ENCODE peak calls at places on chromosomes 7 and 10, in nine cellular contexts. One of them, this sample, is unnamed.

GRCh38 chr10:86222687-86223086 is 143.9 kb downstream of the GRID1 start:
- DNase-seq in cardiac muscle cell: no peak
- DNase-seq in adrenal gland: no peak
- DNase-seq in tibial nerve: no peak
- DNase-seq in HepG2: no peak
- DNase-seq in fibroblast of lung: no peak
- DNase-seq in heart right ventricle: no peak
- DNase-seq in WERI-Rb-1: no peak
- DNase-seq in A673: no peak
- DNase-seq in this sample: no peak

GRCh38 chr7:12136545-12136944 is 74.5 kb upstream of the TMEM106B start:
- DNase-seq in cardiac muscle cell: no peak
- DNase-seq in adrenal gland: no peak
- DNase-seq in tibial nerve: no peak
- DNase-seq in HepG2: no peak
- DNase-seq in fibroblast of lung: no peak
- DNase-seq in heart right ventricle: no peak
- DNase-seq in WERI-Rb-1: no peak
- DNase-seq in A673: no peak
- DNase-seq in this sample: no peak

GRCh38 chr10:5291501-5292195 is 73.1 kb upstream of the UCN3 start:
- DNase-seq in cardiac muscle cell: peak; percentile 90
- DNase-seq in adrenal gland: no peak
- DNase-seq in tibial nerve: peak; percentile 45
- DNase-seq in HepG2: peak; percentile 38
- DNase-seq in fibroblast of lung: peak; percentile 68
- DNase-seq in heart right ventricle: peak; percentile 35
- DNase-seq in WERI-Rb-1: no peak
- DNase-seq in A673: peak; percentile 96
- DNase-seq in this sample: peak; percentile 75

GRCh38 chr7:2015251-2015871 is 217.4 kb downstream of the MAD1L1 start:
- DNase-seq in cardiac muscle cell: no peak
- DNase-seq in adrenal gland: no peak
- DNase-seq in tibial nerve: no peak
- DNase-seq in HepG2: no peak
- DNase-seq in fibroblast of lung: no peak
- DNase-seq in heart right ventricle: no peak
- DNase-seq in WERI-Rb-1: no peak
- DNase-seq in A673: no peak
- DNase-seq in this sample: peak; percentile 47

GRCh38 chr7:152395115-152395514 is 40.7 kb downstream of the KMT2C start:
- DNase-seq in cardiac muscle cell: peak; percentile 48
- DNase-seq in adrenal gland: no peak
- DNase-seq in tibial nerve: no peak
- DNase-seq in HepG2: no peak
- DNase-seq in fibroblast of lung: peak; percentile 73
- DNase-seq in heart right ventricle: no peak
- DNase-seq in WERI-Rb-1: no peak
- DNase-seq in A673: no peak
- DNase-seq in this sample: peak; percentile 50

GRCh38 chr7:71739520-71740195 is 607.7 kb downstream of the GALNT17 start:
- DNase-seq in cardiac muscle cell: no peak
- DNase-seq in adrenal gland: no peak
- DNase-seq in tibial nerve: no peak
- DNase-seq in HepG2: no peak
- DNase-seq in fibroblast of lung: no peak
- DNase-seq in heart right ventricle: no peak
- DNase-seq in WERI-Rb-1: no peak
- DNase-seq in A673: no peak
- DNase-seq in this sample: no peak

GRCh38 chr10:58107506-58107905 is 160.2 kb downstream of the IPMK start:
- DNase-seq in cardiac muscle cell: peak; percentile 5
- DNase-seq in adrenal gland: no peak
- DNase-seq in tibial nerve: no peak
- DNase-seq in HepG2: no peak
- DNase-seq in fibroblast of lung: peak; percentile 94
- DNase-seq in heart right ventricle: no peak
- DNase-seq in WERI-Rb-1: no peak
- DNase-seq in A673: no peak
- DNase-seq in this sample: no peak

GRCh38 chr7:108348913-108349312 is 107.3 kb downstream of the NRCAM start:
- DNase-seq in cardiac muscle cell: peak; percentile 92
- DNase-seq in adrenal gland: no peak
- DNase-seq in tibial nerve: no peak
- DNase-seq in HepG2: no peak
- DNase-seq in fibroblast of lung: peak; percentile 84
- DNase-seq in heart right ventricle: no peak
- DNase-seq in WERI-Rb-1: no peak
- DNase-seq in A673: no peak
- DNase-seq in this sample: no peak

GRCh38 chr10:77546048-77546447 is 91.6 kb downstream of the KCNMA1 start:
- DNase-seq in cardiac muscle cell: no peak
- DNase-seq in adrenal gland: no peak
- DNase-seq in tibial nerve: no peak
- DNase-seq in HepG2: no peak
- DNase-seq in fibroblast of lung: no peak
- DNase-seq in heart right ventricle: no peak
- DNase-seq in WERI-Rb-1: no peak
- DNase-seq in A673: no peak
- DNase-seq in this sample: no peak

GRCh38 chr7:83532229-83532628 is 116.7 kb downstream of the SEMA3E start:
- DNase-seq in cardiac muscle cell: no peak
- DNase-seq in adrenal gland: no peak
- DNase-seq in tibial nerve: no peak
- DNase-seq in HepG2: no peak
- DNase-seq in fibroblast of lung: peak; percentile 64
- DNase-seq in heart right ventricle: no peak
- DNase-seq in WERI-Rb-1: no peak
- DNase-seq in A673: peak; percentile 26
- DNase-seq in this sample: no peak

GRCh38 chr10:9792181-9792580 is 1225.5 kb upstream of the CELF2 start:
- DNase-seq in cardiac muscle cell: peak; percentile 17
- DNase-seq in adrenal gland: no peak
- DNase-seq in tibial nerve: no peak
- DNase-seq in HepG2: no peak
- DNase-seq in fibroblast of lung: peak; percentile 82
- DNase-seq in heart right ventricle: no peak
- DNase-seq in WERI-Rb-1: no peak
- DNase-seq in A673: no peak
- DNase-seq in this sample: no peak

GRCh38 chr10:17713133-17713532 is 38.9 kb upstream of the TMEM236 start:
- DNase-seq in cardiac muscle cell: no peak
- DNase-seq in adrenal gland: no peak
- DNase-seq in tibial nerve: no peak
- DNase-seq in HepG2: no peak
- DNase-seq in fibroblast of lung: no peak
- DNase-seq in heart right ventricle: no peak
- DNase-seq in WERI-Rb-1: no peak
- DNase-seq in A673: no peak
- DNase-seq in this sample: no peak

GRCh38 chr10:986137-986825 is 2.0 kb upstream of the GTPBP4 start:
- DNase-seq in cardiac muscle cell: peak; percentile 51
- DNase-seq in adrenal gland: no peak
- DNase-seq in tibial nerve: no peak
- DNase-seq in HepG2: no peak
- DNase-seq in fibroblast of lung: peak; percentile 92
- DNase-seq in heart right ventricle: no peak
- DNase-seq in WERI-Rb-1: no peak
- DNase-seq in A673: no peak
- DNase-seq in this sample: peak; percentile 84

GRCh38 chr10:83533290-83533689 is 606.0 kb upstream of the GHITM start:
- DNase-seq in cardiac muscle cell: no peak
- DNase-seq in adrenal gland: no peak
- DNase-seq in tibial nerve: no peak
- DNase-seq in HepG2: no peak
- DNase-seq in fibroblast of lung: no peak
- DNase-seq in heart right ventricle: no peak
- DNase-seq in WERI-Rb-1: no peak
- DNase-seq in A673: no peak
- DNase-seq in this sample: no peak

GRCh38 chr10:79559726-79560125 is 481 bp downstream of the SFTPA2 start:
- DNase-seq in cardiac muscle cell: peak; percentile 3
- DNase-seq in adrenal gland: no peak
- DNase-seq in tibial nerve: no peak
- DNase-seq in HepG2: no peak
- DNase-seq in fibroblast of lung: peak; percentile 22
- DNase-seq in heart right ventricle: no peak
- DNase-seq in WERI-Rb-1: no peak
- DNase-seq in A673: no peak
- DNase-seq in this sample: no peak

GRCh38 chr10:126476256-126476655 is 88.0 kb upstream of the ADAM12 start:
- DNase-seq in cardiac muscle cell: no peak
- DNase-seq in adrenal gland: no peak
- DNase-seq in tibial nerve: no peak
- DNase-seq in HepG2: no peak
- DNase-seq in fibroblast of lung: no peak
- DNase-seq in heart right ventricle: peak; percentile 40
- DNase-seq in WERI-Rb-1: peak; percentile 75
- DNase-seq in A673: no peak
- DNase-seq in this sample: no peak

GRCh38 chr10:33260403-33261239 is 73.8 kb downstream of the NRP1 start:
- DNase-seq in cardiac muscle cell: no peak
- DNase-seq in adrenal gland: no peak
- DNase-seq in tibial nerve: no peak
- DNase-seq in HepG2: no peak
- DNase-seq in fibroblast of lung: peak; percentile 61
- DNase-seq in heart right ventricle: no peak
- DNase-seq in WERI-Rb-1: no peak
- DNase-seq in A673: no peak
- DNase-seq in this sample: no peak

GRCh38 chr10:86586516-86586915 is 64.9 kb upstream of the WAPL start:
- DNase-seq in cardiac muscle cell: no peak
- DNase-seq in adrenal gland: no peak
- DNase-seq in tibial nerve: no peak
- DNase-seq in HepG2: no peak
- DNase-seq in fibroblast of lung: no peak
- DNase-seq in heart right ventricle: no peak
- DNase-seq in WERI-Rb-1: no peak
- DNase-seq in A673: no peak
- DNase-seq in this sample: no peak

GRCh38 chr10:7861509-7862120 is 43.3 kb downstream of the TAF3 start:
- DNase-seq in cardiac muscle cell: no peak
- DNase-seq in adrenal gland: no peak
- DNase-seq in tibial nerve: no peak
- DNase-seq in HepG2: no peak
- DNase-seq in fibroblast of lung: no peak
- DNase-seq in heart right ventricle: no peak
- DNase-seq in WERI-Rb-1: no peak
- DNase-seq in A673: no peak
- DNase-seq in this sample: no peak

GRCh38 chr10:129495697-129496096 is 28.7 kb downstream of the MGMT start:
- DNase-seq in cardiac muscle cell: no peak
- DNase-seq in adrenal gland: no peak
- DNase-seq in tibial nerve: no peak
- DNase-seq in HepG2: no peak
- DNase-seq in fibroblast of lung: no peak
- DNase-seq in heart right ventricle: no peak
- DNase-seq in WERI-Rb-1: no peak
- DNase-seq in A673: no peak
- DNase-seq in this sample: no peak

GRCh38 chr7:11297764-11298163 is 324.1 kb downstream of the PHF14 start:
- DNase-seq in cardiac muscle cell: no peak
- DNase-seq in adrenal gland: no peak
- DNase-seq in tibial nerve: no peak
- DNase-seq in HepG2: no peak
- DNase-seq in fibroblast of lung: peak; percentile 30
- DNase-seq in heart right ventricle: no peak
- DNase-seq in WERI-Rb-1: no peak
- DNase-seq in A673: no peak
- DNase-seq in this sample: no peak

GRCh38 chr10:79166312-79166721 is 97.6 kb downstream of the ZMIZ1 start:
- DNase-seq in cardiac muscle cell: no peak
- DNase-seq in adrenal gland: no peak
- DNase-seq in tibial nerve: no peak
- DNase-seq in HepG2: no peak
- DNase-seq in fibroblast of lung: no peak
- DNase-seq in heart right ventricle: peak; percentile 60
- DNase-seq in WERI-Rb-1: no peak
- DNase-seq in A673: no peak
- DNase-seq in this sample: no peak

GRCh38 chr7:148701414-148701813 is 2.7 kb downstream of the CUL1 start:
- DNase-seq in cardiac muscle cell: peak; percentile 30
- DNase-seq in adrenal gland: no peak
- DNase-seq in tibial nerve: no peak
- DNase-seq in HepG2: no peak
- DNase-seq in fibroblast of lung: peak; percentile 45
- DNase-seq in heart right ventricle: no peak
- DNase-seq in WERI-Rb-1: no peak
- DNase-seq in A673: peak; percentile 48
- DNase-seq in this sample: no peak

GRCh38 chr7:137977173-137977572 is 24.7 kb downstream of the CREB3L2 start:
- DNase-seq in cardiac muscle cell: no peak
- DNase-seq in adrenal gland: no peak
- DNase-seq in tibial nerve: no peak
- DNase-seq in HepG2: no peak
- DNase-seq in fibroblast of lung: peak; percentile 57
- DNase-seq in heart right ventricle: no peak
- DNase-seq in WERI-Rb-1: no peak
- DNase-seq in A673: no peak
- DNase-seq in this sample: no peak
- H3K27ac ChIP-seq in cardiac muscle cell: no peak overlapping the region
- H3K27ac ChIP-seq in adrenal gland: peak overlapping the region; percentile 75
- H3K27ac ChIP-seq in tibial nerve: peak overlapping the region; percentile 92
- H3K27ac ChIP-seq in HepG2: no peak overlapping the region
- H3K27ac ChIP-seq in fibroblast of lung: peak overlapping the region; percentile 98
- H3K27ac ChIP-seq in heart right ventricle: peak overlapping the region; percentile 82
- H3K27ac ChIP-seq in WERI-Rb-1: no peak overlapping the region
- H3K27ac ChIP-seq in A673: no peak overlapping the region
- H3K27ac ChIP-seq in this sample: no peak overlapping the region

GRCh38 chr7:117530390-117530789 is 50.6 kb downstream of the CFTR start:
- DNase-seq in cardiac muscle cell: no peak
- DNase-seq in adrenal gland: no peak
- DNase-seq in tibial nerve: no peak
- DNase-seq in HepG2: no peak
- DNase-seq in fibroblast of lung: no peak
- DNase-seq in heart right ventricle: no peak
- DNase-seq in WERI-Rb-1: no peak
- DNase-seq in A673: no peak
- DNase-seq in this sample: no peak
- H3K36me3 ChIP-seq in cardiac muscle cell: no peaks in the 10 kb centered on the region
- H3K36me3 ChIP-seq in adrenal gland: no peaks in the 10 kb centered on the region
- H3K36me3 ChIP-seq in tibial nerve: no peaks in the 10 kb centered on the region
- H3K36me3 ChIP-seq in HepG2: no peaks in the 10 kb centered on the region
- H3K36me3 ChIP-seq in fibroblast of lung: no peaks in the 10 kb centered on the region
- H3K36me3 ChIP-seq in heart right ventricle: no peaks in the 10 kb centered on the region
- H3K36me3 ChIP-seq in WERI-Rb-1: no peaks in the 10 kb centered on the region
- H3K36me3 ChIP-seq in A673: no peaks in the 10 kb centered on the region
- H3K36me3 ChIP-seq in this sample: no peaks in the 10 kb centered on the region

GRCh38 chr7:50268223-50268622 is 36.3 kb upstream of the IKZF1 start:
- DNase-seq in cardiac muscle cell: no peak
- DNase-seq in adrenal gland: no peak
- DNase-seq in tibial nerve: no peak
- DNase-seq in HepG2: no peak
- DNase-seq in fibroblast of lung: no peak
- DNase-seq in heart right ventricle: no peak
- DNase-seq in WERI-Rb-1: no peak
- DNase-seq in A673: no peak
- DNase-seq in this sample: no peak
- TF ChIP-seq CTCF in cardiac muscle cell: no peak
- TF ChIP-seq CTCF in adrenal gland: no peak
- TF ChIP-seq CTCF in tibial nerve: no peak
- TF ChIP-seq CTCF in HepG2: no peak
- TF ChIP-seq CTCF in fibroblast of lung: no peak
- TF ChIP-seq CTCF in heart right ventricle: no peak
- TF ChIP-seq CTCF in WERI-Rb-1: no peak
- TF ChIP-seq CTCF in A673: no peak
- TF ChIP-seq CTCF in this sample: no peak

GRCh38 chr7:104529567-104529966 is 201.2 kb downstream of the LHFPL3 start:
- DNase-seq in cardiac muscle cell: no peak
- DNase-seq in adrenal gland: no peak
- DNase-seq in tibial nerve: no peak
- DNase-seq in HepG2: no peak
- DNase-seq in fibroblast of lung: no peak
- DNase-seq in heart right ventricle: no peak
- DNase-seq in WERI-Rb-1: no peak
- DNase-seq in A673: no peak
- DNase-seq in this sample: no peak
- H3K27ac ChIP-seq in cardiac muscle cell: no peak overlapping the region
- H3K27ac ChIP-seq in adrenal gland: no peak overlapping the region
- H3K27ac ChIP-seq in tibial nerve: no peak overlapping the region
- H3K27ac ChIP-seq in HepG2: no peak overlapping the region
- H3K27ac ChIP-seq in fibroblast of lung: no peak overlapping the region
- H3K27ac ChIP-seq in heart right ventricle: no peak overlapping the region
- H3K27ac ChIP-seq in WERI-Rb-1: no peak overlapping the region
- H3K27ac ChIP-seq in A673: no peak overlapping the region
- H3K27ac ChIP-seq in this sample: no peak overlapping the region

This sample was measured in upper lobe of right lung.